ENCODE peak calls at places on chromosome 9, in ten cellular contexts. One of them, this sample, is unnamed.

GRCh38 chr9:78544260-78544659 is 247.3 kb downstream of the PSAT1 start:
- DNase-seq in neural progenitor cell: no peak
- DNase-seq in upper lobe of right lung: no peak
- DNase-seq in H9: no peak
- DNase-seq in stomach: no peak
- DNase-seq in GM23338: no peak
- DNase-seq in cardiac muscle cell: no peak
- DNase-seq in tibial nerve: no peak
- DNase-seq in IMR-90: no peak
- DNase-seq in gastrocnemius medialis: no peak
- DNase-seq in this sample: no peak

GRCh38 chr9:14346301-14346721 is 32.4 kb upstream of the NFIB start:
- DNase-seq in neural progenitor cell: peak
- DNase-seq in upper lobe of right lung: no peak
- DNase-seq in H9: peak
- DNase-seq in stomach: no peak
- DNase-seq in GM23338: peak
- DNase-seq in cardiac muscle cell: no peak
- DNase-seq in tibial nerve: no peak
- DNase-seq in IMR-90: no peak
- DNase-seq in gastrocnemius medialis: peak
- DNase-seq in this sample: no peak

GRCh38 chr9:136660971-136661540 is 1.7 kb upstream of the EGFL7 start:
- DNase-seq in neural progenitor cell: no peak
- DNase-seq in upper lobe of right lung: peak
- DNase-seq in H9: no peak
- DNase-seq in stomach: no peak
- DNase-seq in GM23338: no peak
- DNase-seq in cardiac muscle cell: no peak
- DNase-seq in tibial nerve: no peak
- DNase-seq in IMR-90: no peak
- DNase-seq in gastrocnemius medialis: no peak
- DNase-seq in this sample: no peak

GRCh38 chr9:100577776-100578448 is at the start of gene CAVIN4:
- DNase-seq in neural progenitor cell: no peak
- DNase-seq in upper lobe of right lung: no peak
- DNase-seq in H9: no peak
- DNase-seq in stomach: no peak
- DNase-seq in GM23338: no peak
- DNase-seq in cardiac muscle cell: no peak
- DNase-seq in tibial nerve: no peak
- DNase-seq in IMR-90: peak
- DNase-seq in gastrocnemius medialis: peak
- DNase-seq in this sample: no peak

GRCh38 chr9:135225619-135226228 is 138.3 kb downstream of the OLFM1 start:
- DNase-seq in neural progenitor cell: no peak
- DNase-seq in upper lobe of right lung: no peak
- DNase-seq in H9: no peak
- DNase-seq in stomach: no peak
- DNase-seq in GM23338: no peak
- DNase-seq in cardiac muscle cell: no peak
- DNase-seq in tibial nerve: no peak
- DNase-seq in IMR-90: no peak
- DNase-seq in gastrocnemius medialis: no peak
- DNase-seq in this sample: no peak

GRCh38 chr9:2260401-2261306 is 245.5 kb downstream of the SMARCA2 start:
- DNase-seq in neural progenitor cell: no peak
- DNase-seq in upper lobe of right lung: no peak
- DNase-seq in H9: no peak
- DNase-seq in stomach: peak
- DNase-seq in GM23338: no peak
- DNase-seq in cardiac muscle cell: no peak
- DNase-seq in tibial nerve: no peak
- DNase-seq in IMR-90: peak
- DNase-seq in gastrocnemius medialis: no peak
- DNase-seq in this sample: no peak

GRCh38 chr9:78871452-78872331 is 574.8 kb downstream of the PSAT1 start:
- DNase-seq in neural progenitor cell: no peak
- DNase-seq in upper lobe of right lung: no peak
- DNase-seq in H9: no peak
- DNase-seq in stomach: no peak
- DNase-seq in GM23338: no peak
- DNase-seq in cardiac muscle cell: no peak
- DNase-seq in tibial nerve: no peak
- DNase-seq in IMR-90: peak
- DNase-seq in gastrocnemius medialis: no peak
- DNase-seq in this sample: no peak

GRCh38 chr9:115517335-115518075 is 399.5 kb upstream of the TNC start:
- DNase-seq in neural progenitor cell: no peak
- DNase-seq in upper lobe of right lung: no peak
- DNase-seq in H9: no peak
- DNase-seq in stomach: no peak
- DNase-seq in GM23338: no peak
- DNase-seq in cardiac muscle cell: no peak
- DNase-seq in tibial nerve: no peak
- DNase-seq in IMR-90: peak
- DNase-seq in gastrocnemius medialis: no peak
- DNase-seq in this sample: no peak

GRCh38 chr9:7083192-7083591 is 325.4 kb downstream of the KDM4C start:
- DNase-seq in neural progenitor cell: no peak
- DNase-seq in upper lobe of right lung: no peak
- DNase-seq in H9: no peak
- DNase-seq in stomach: no peak
- DNase-seq in GM23338: no peak
- DNase-seq in cardiac muscle cell: no peak
- DNase-seq in tibial nerve: no peak
- DNase-seq in IMR-90: no peak
- DNase-seq in gastrocnemius medialis: no peak
- DNase-seq in this sample: no peak

GRCh38 chr9:127311239-127311741 is 46.7 kb downstream of the GARNL3 start:
- DNase-seq in neural progenitor cell: peak
- DNase-seq in upper lobe of right lung: no peak
- DNase-seq in H9: no peak
- DNase-seq in stomach: peak
- DNase-seq in GM23338: peak
- DNase-seq in cardiac muscle cell: peak
- DNase-seq in tibial nerve: peak
- DNase-seq in IMR-90: peak
- DNase-seq in gastrocnemius medialis: peak
- DNase-seq in this sample: peak

GRCh38 chr9:111632695-111633388 is 1.7 kb downstream of the DNAJC25 start:
- DNase-seq in neural progenitor cell: no peak
- DNase-seq in upper lobe of right lung: no peak
- DNase-seq in H9: no peak
- DNase-seq in stomach: no peak
- DNase-seq in GM23338: no peak
- DNase-seq in cardiac muscle cell: no peak
- DNase-seq in tibial nerve: no peak
- DNase-seq in IMR-90: no peak
- DNase-seq in gastrocnemius medialis: no peak
- DNase-seq in this sample: no peak

GRCh38 chr9:124972241-124972770 is 31.4 kb upstream of the GOLGA1 start:
- DNase-seq in neural progenitor cell: no peak
- DNase-seq in upper lobe of right lung: no peak
- DNase-seq in H9: no peak
- DNase-seq in stomach: no peak
- DNase-seq in GM23338: no peak
- DNase-seq in cardiac muscle cell: no peak
- DNase-seq in tibial nerve: no peak
- DNase-seq in IMR-90: no peak
- DNase-seq in gastrocnemius medialis: no peak
- DNase-seq in this sample: no peak

GRCh38 chr9:109956811-109957440 is 176.9 kb downstream of the PALM2AKAP2 start:
- DNase-seq in neural progenitor cell: peak
- DNase-seq in upper lobe of right lung: no peak
- DNase-seq in H9: no peak
- DNase-seq in stomach: no peak
- DNase-seq in GM23338: peak
- DNase-seq in cardiac muscle cell: no peak
- DNase-seq in tibial nerve: no peak
- DNase-seq in IMR-90: peak
- DNase-seq in gastrocnemius medialis: no peak
- DNase-seq in this sample: no peak

GRCh38 chr9:127598839-127599549 is 13.1 kb upstream of the STXBP1 start:
- DNase-seq in neural progenitor cell: peak
- DNase-seq in upper lobe of right lung: no peak
- DNase-seq in H9: no peak
- DNase-seq in stomach: no peak
- DNase-seq in GM23338: no peak
- DNase-seq in cardiac muscle cell: no peak
- DNase-seq in tibial nerve: no peak
- DNase-seq in IMR-90: no peak
- DNase-seq in gastrocnemius medialis: no peak
- DNase-seq in this sample: peak

GRCh38 chr9:36143242-36143641 is 6.7 kb downstream of the GLIPR2 start:
- DNase-seq in neural progenitor cell: no peak
- DNase-seq in upper lobe of right lung: no peak
- DNase-seq in H9: no peak
- DNase-seq in stomach: no peak
- DNase-seq in GM23338: no peak
- DNase-seq in cardiac muscle cell: no peak
- DNase-seq in tibial nerve: no peak
- DNase-seq in IMR-90: no peak
- DNase-seq in gastrocnemius medialis: no peak
- DNase-seq in this sample: no peak

GRCh38 chr9:93824386-93825294 is 130.5 kb downstream of the BARX1 start:
- DNase-seq in neural progenitor cell: no peak
- DNase-seq in upper lobe of right lung: peak
- DNase-seq in H9: no peak
- DNase-seq in stomach: no peak
- DNase-seq in GM23338: no peak
- DNase-seq in cardiac muscle cell: no peak
- DNase-seq in tibial nerve: no peak
- DNase-seq in IMR-90: no peak
- DNase-seq in gastrocnemius medialis: no peak
- DNase-seq in this sample: peak

GRCh38 chr9:911003-911402 is 65.5 kb upstream of the DMRT3 start:
- DNase-seq in neural progenitor cell: no peak
- DNase-seq in upper lobe of right lung: no peak
- DNase-seq in H9: peak
- DNase-seq in stomach: no peak
- DNase-seq in GM23338: peak
- DNase-seq in cardiac muscle cell: peak
- DNase-seq in tibial nerve: no peak
- DNase-seq in IMR-90: no peak
- DNase-seq in gastrocnemius medialis: no peak
- DNase-seq in this sample: peak

GRCh38 chr9:137666950-137667670 is 48.3 kb downstream of the EHMT1 start:
- DNase-seq in neural progenitor cell: peak
- DNase-seq in upper lobe of right lung: peak
- DNase-seq in H9: peak
- DNase-seq in stomach: peak
- DNase-seq in GM23338: peak
- DNase-seq in cardiac muscle cell: no peak
- DNase-seq in tibial nerve: no peak
- DNase-seq in IMR-90: no peak
- DNase-seq in gastrocnemius medialis: no peak
- DNase-seq in this sample: no peak

GRCh38 chr9:96135904-96136303 is 166.1 kb downstream of the HSD17B3 start:
- DNase-seq in neural progenitor cell: no peak
- DNase-seq in upper lobe of right lung: no peak
- DNase-seq in H9: no peak
- DNase-seq in stomach: no peak
- DNase-seq in GM23338: no peak
- DNase-seq in cardiac muscle cell: no peak
- DNase-seq in tibial nerve: no peak
- DNase-seq in IMR-90: no peak
- DNase-seq in gastrocnemius medialis: no peak
- DNase-seq in this sample: no peak
- H3K27ac ChIP-seq in neural progenitor cell: no peak
- H3K27ac ChIP-seq in upper lobe of right lung: no peak
- H3K27ac ChIP-seq in H9: no peak
- H3K27ac ChIP-seq in stomach: peak
- H3K27ac ChIP-seq in GM23338: no peak
- H3K27ac ChIP-seq in cardiac muscle cell: no peak
- H3K27ac ChIP-seq in tibial nerve: no peak
- H3K27ac ChIP-seq in IMR-90: no peak
- H3K27ac ChIP-seq in gastrocnemius medialis: no peak
- H3K27ac ChIP-seq in this sample: no peak

GRCh38 chr9:131635285-131635684 is 90.0 kb downstream of the PRRT1B start:
- DNase-seq in neural progenitor cell: peak
- DNase-seq in upper lobe of right lung: peak
- DNase-seq in H9: peak
- DNase-seq in stomach: peak
- DNase-seq in GM23338: peak
- DNase-seq in cardiac muscle cell: peak
- DNase-seq in tibial nerve: peak
- DNase-seq in IMR-90: peak
- DNase-seq in gastrocnemius medialis: peak
- DNase-seq in this sample: no peak
- TF ChIP-seq CTCF in neural progenitor cell: no peak
- TF ChIP-seq CTCF in upper lobe of right lung: peak
- TF ChIP-seq CTCF in H9: no peak
- TF ChIP-seq CTCF in stomach: no peak
- TF ChIP-seq CTCF in GM23338: no peak
- TF ChIP-seq CTCF in cardiac muscle cell: no peak
- TF ChIP-seq CTCF in tibial nerve: no peak
- TF ChIP-seq CTCF in IMR-90: peak
- TF ChIP-seq CTCF in gastrocnemius medialis: no peak
- TF ChIP-seq CTCF in this sample: no peak

DNA sequence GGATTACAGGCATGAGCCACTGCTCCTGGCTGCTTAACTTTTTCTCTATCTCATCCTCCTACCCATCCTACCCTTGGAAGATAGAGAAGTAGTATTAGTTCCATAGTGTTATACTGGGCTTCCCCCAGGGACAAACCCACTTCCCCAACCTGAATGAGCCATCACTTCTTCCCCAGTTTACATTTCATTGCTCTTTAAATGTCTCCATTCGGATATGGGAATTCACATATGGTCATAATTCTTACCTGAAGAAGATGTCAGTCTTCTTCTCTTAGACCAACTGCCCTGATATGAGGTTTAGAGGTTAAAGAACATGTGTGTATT is 1.9 kb downstream of the CD274 start:
- DNase-seq in neural progenitor cell: no peak
- DNase-seq in upper lobe of right lung: no peak
- DNase-seq in H9: no peak
- DNase-seq in stomach: no peak
- DNase-seq in GM23338: no peak
- DNase-seq in cardiac muscle cell: no peak
- DNase-seq in tibial nerve: no peak
- DNase-seq in IMR-90: no peak
- DNase-seq in gastrocnemius medialis: no peak
- DNase-seq in this sample: no peak
- H3K27ac ChIP-seq in neural progenitor cell: no peak
- H3K27ac ChIP-seq in upper lobe of right lung: peak
- H3K27ac ChIP-seq in H9: no peak
- H3K27ac ChIP-seq in stomach: peak
- H3K27ac ChIP-seq in GM23338: no peak
- H3K27ac ChIP-seq in cardiac muscle cell: no peak
- H3K27ac ChIP-seq in tibial nerve: no peak
- H3K27ac ChIP-seq in IMR-90: peak
- H3K27ac ChIP-seq in gastrocnemius medialis: no peak
- H3K27ac ChIP-seq in this sample: no peak

DNA sequence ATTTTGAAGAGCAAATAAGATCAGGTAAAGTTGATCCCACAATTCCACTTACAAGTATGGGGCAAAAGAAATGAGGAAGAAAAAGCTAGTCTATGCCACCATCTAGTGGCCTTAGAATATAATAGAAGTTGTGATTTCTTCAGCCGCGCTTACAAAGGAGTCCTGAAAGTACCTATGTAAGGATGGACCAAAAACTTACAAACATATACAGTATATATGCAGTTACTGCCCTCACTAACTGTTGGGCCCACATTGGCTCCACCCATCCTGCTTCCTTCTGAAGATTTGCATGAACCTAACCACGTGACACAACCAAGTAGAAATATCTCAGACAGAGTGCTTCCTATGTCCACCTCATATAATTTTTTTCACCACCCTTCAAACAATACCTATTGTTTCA is 11.7 kb upstream of the OR13D1 start:
- DNase-seq in neural progenitor cell: peak
- DNase-seq in upper lobe of right lung: no peak
- DNase-seq in H9: no peak
- DNase-seq in stomach: no peak
- DNase-seq in GM23338: peak
- DNase-seq in cardiac muscle cell: peak
- DNase-seq in tibial nerve: no peak
- DNase-seq in IMR-90: peak
- DNase-seq in gastrocnemius medialis: no peak
- DNase-seq in this sample: no peak
- TF ChIP-seq CTCF in neural progenitor cell: peak
- TF ChIP-seq CTCF in upper lobe of right lung: peak
- TF ChIP-seq CTCF in H9: peak
- TF ChIP-seq CTCF in stomach: no peak
- TF ChIP-seq CTCF in GM23338: peak
- TF ChIP-seq CTCF in cardiac muscle cell: peak
- TF ChIP-seq CTCF in tibial nerve: no peak
- TF ChIP-seq CTCF in IMR-90: peak
- TF ChIP-seq CTCF in gastrocnemius medialis: no peak
- TF ChIP-seq CTCF in this sample: peak